ENCODE peak calls at places on chromosomes 7 and 10, in six cellular contexts. One of them, this sample, is unnamed.

GRCh38 chr10:68276224-68276623 is 44.3 kb upstream of the ATOH7 start:
- DNase-seq in HCT116: no peak
- DNase-seq in HepG2: no peak
- DNase-seq in K562: no peak
- DNase-seq in H1: no peak
- DNase-seq in GM12878: no peak
- DNase-seq in this sample: no peak

GRCh38 chr7:102204212-102204611 is 82.5 kb upstream of the SH2B2 start:
- DNase-seq in HCT116: no peak
- DNase-seq in HepG2: no peak
- DNase-seq in K562: no peak
- DNase-seq in H1: no peak
- DNase-seq in GM12878: no peak
- DNase-seq in this sample: no peak

GRCh38 chr7:97819161-97819560 is 53.0 kb downstream of the ASNS start:
- DNase-seq in HCT116: peak
- DNase-seq in HepG2: peak
- DNase-seq in K562: no peak
- DNase-seq in H1: no peak
- DNase-seq in GM12878: no peak
- DNase-seq in this sample: no peak

GRCh38 chr7:150717821-150718420 is 1.5 kb downstream of the GIMAP1 start:
- DNase-seq in HCT116: no peak
- DNase-seq in HepG2: no peak
- DNase-seq in K562: no peak
- DNase-seq in H1: no peak
- DNase-seq in GM12878: no peak
- DNase-seq in this sample: no peak

GRCh38 chr7:47439181-47439667 is 142.7 kb downstream of the TNS3 start:
- DNase-seq in HCT116: no peak
- DNase-seq in HepG2: no peak
- DNase-seq in K562: no peak
- DNase-seq in H1: no peak
- DNase-seq in GM12878: no peak
- DNase-seq in this sample: no peak

GRCh38 chr7:137648166-137648565 is 198.6 kb downstream of the DGKI start:
- DNase-seq in HCT116: no peak
- DNase-seq in HepG2: no peak
- DNase-seq in K562: no peak
- DNase-seq in H1: no peak
- DNase-seq in GM12878: no peak
- DNase-seq in this sample: no peak

GRCh38 chr7:31603076-31603475 is 83.9 kb upstream of the PPP1R17 start:
- DNase-seq in HCT116: no peak
- DNase-seq in HepG2: no peak
- DNase-seq in K562: no peak
- DNase-seq in H1: no peak
- DNase-seq in GM12878: no peak
- DNase-seq in this sample: no peak

GRCh38 chr10:110209926-110210662 is 2.7 kb downstream of the MXI1 start:
- DNase-seq in HCT116: no peak
- DNase-seq in HepG2: no peak
- DNase-seq in K562: peak
- DNase-seq in H1: peak
- DNase-seq in GM12878: no peak
- DNase-seq in this sample: peak

GRCh38 chr10:119459681-119460340 is 82.7 kb downstream of the RGS10 start:
- DNase-seq in HCT116: no peak
- DNase-seq in HepG2: no peak
- DNase-seq in K562: no peak
- DNase-seq in H1: no peak
- DNase-seq in GM12878: no peak
- DNase-seq in this sample: no peak

GRCh38 chr7:117858731-117859130 is 14.5 kb downstream of the CTTNBP2 start:
- DNase-seq in HCT116: no peak
- DNase-seq in HepG2: no peak
- DNase-seq in K562: no peak
- DNase-seq in H1: no peak
- DNase-seq in GM12878: no peak
- DNase-seq in this sample: no peak

GRCh38 chr7:106623846-106624245 is 37.1 kb downstream of the CCDC71L start:
- DNase-seq in HCT116: no peak
- DNase-seq in HepG2: no peak
- DNase-seq in K562: no peak
- DNase-seq in H1: no peak
- DNase-seq in GM12878: no peak
- DNase-seq in this sample: no peak

GRCh38 chr7:106622654-106623314 is 38.2 kb downstream of the CCDC71L start:
- DNase-seq in HCT116: no peak
- DNase-seq in HepG2: no peak
- DNase-seq in K562: no peak
- DNase-seq in H1: no peak
- DNase-seq in GM12878: no peak
- DNase-seq in this sample: no peak

GRCh38 chr7:106623315-106623660 is 37.7 kb downstream of the CCDC71L start:
- DNase-seq in HCT116: no peak
- DNase-seq in HepG2: no peak
- DNase-seq in K562: no peak
- DNase-seq in H1: no peak
- DNase-seq in GM12878: no peak
- DNase-seq in this sample: no peak

GRCh38 chr7:106626376-106627293 is 34.3 kb downstream of the CCDC71L start:
- DNase-seq in HCT116: peak
- DNase-seq in HepG2: no peak
- DNase-seq in K562: no peak
- DNase-seq in H1: no peak
- DNase-seq in GM12878: no peak
- DNase-seq in this sample: no peak

GRCh38 chr7:106625678-106626301 is 35.2 kb downstream of the CCDC71L start:
- DNase-seq in HCT116: no peak
- DNase-seq in HepG2: no peak
- DNase-seq in K562: no peak
- DNase-seq in H1: no peak
- DNase-seq in GM12878: no peak
- DNase-seq in this sample: no peak
- TF ChIP-seq ATF3 in HCT116: no peak
- TF ChIP-seq ATF3 in HepG2: no peak
- TF ChIP-seq ATF3 in K562: no peak
- TF ChIP-seq ATF3 in H1: no peak
- TF ChIP-seq ATF3 in GM12878: no peak
- TF ChIP-seq ATF3 in this sample: no peak

GRCh38 chr7:3453398-3453797 is 152.3 kb downstream of the SDK1 start:
- DNase-seq in HCT116: no peak
- DNase-seq in HepG2: no peak
- DNase-seq in K562: no peak
- DNase-seq in H1: no peak
- DNase-seq in GM12878: no peak
- DNase-seq in this sample: peak
- TF ChIP-seq ATF3 in HCT116: no peak
- TF ChIP-seq ATF3 in HepG2: no peak
- TF ChIP-seq ATF3 in K562: no peak
- TF ChIP-seq ATF3 in H1: no peak
- TF ChIP-seq ATF3 in GM12878: no peak
- TF ChIP-seq ATF3 in this sample: no peak

GRCh38 chr10:96719205-96719604 is 1.1 kb downstream of the PIK3AP1 start:
- DNase-seq in HCT116: no peak
- DNase-seq in HepG2: no peak
- DNase-seq in K562: no peak
- DNase-seq in H1: no peak
- DNase-seq in GM12878: no peak
- DNase-seq in this sample: no peak

GRCh38 chr10:96720422-96721206 is at the start of gene PIK3AP1:
- DNase-seq in HCT116: no peak
- DNase-seq in HepG2: no peak
- DNase-seq in K562: peak
- DNase-seq in H1: peak
- DNase-seq in GM12878: no peak
- DNase-seq in this sample: peak

GRCh38 chr10:96721207-96721572 is 876 bp upstream of the PIK3AP1 start:
- DNase-seq in HCT116: no peak
- DNase-seq in HepG2: no peak
- DNase-seq in K562: no peak
- DNase-seq in H1: no peak
- DNase-seq in GM12878: no peak
- DNase-seq in this sample: no peak

GRCh38 chr10:96718304-96718990 is 1.9 kb downstream of the PIK3AP1 start:
- DNase-seq in HCT116: no peak
- DNase-seq in HepG2: no peak
- DNase-seq in K562: no peak
- DNase-seq in H1: no peak
- DNase-seq in GM12878: no peak
- DNase-seq in this sample: no peak

GRCh38 chr10:96719850-96720421 is 378 bp downstream of the PIK3AP1 start:
- DNase-seq in HCT116: peak
- DNase-seq in HepG2: peak
- DNase-seq in K562: peak
- DNase-seq in H1: peak
- DNase-seq in GM12878: no peak
- DNase-seq in this sample: peak
- TF ChIP-seq ATF3 in HCT116: no peak
- TF ChIP-seq ATF3 in HepG2: no peak
- TF ChIP-seq ATF3 in K562: no peak
- TF ChIP-seq ATF3 in H1: no peak
- TF ChIP-seq ATF3 in GM12878: no peak
- TF ChIP-seq ATF3 in this sample: no peak

GRCh38 chr7:91557789-91558396 is 293.7 kb downstream of the FZD1 start:
- DNase-seq in HCT116: peak
- DNase-seq in HepG2: peak
- DNase-seq in K562: no peak
- DNase-seq in H1: no peak
- DNase-seq in GM12878: peak
- DNase-seq in this sample: no peak
- TF ChIP-seq ATF3 in HCT116: no peak
- TF ChIP-seq ATF3 in HepG2: no peak
- TF ChIP-seq ATF3 in K562: no peak
- TF ChIP-seq ATF3 in H1: no peak
- TF ChIP-seq ATF3 in GM12878: no peak
- TF ChIP-seq ATF3 in this sample: no peak

DNA sequence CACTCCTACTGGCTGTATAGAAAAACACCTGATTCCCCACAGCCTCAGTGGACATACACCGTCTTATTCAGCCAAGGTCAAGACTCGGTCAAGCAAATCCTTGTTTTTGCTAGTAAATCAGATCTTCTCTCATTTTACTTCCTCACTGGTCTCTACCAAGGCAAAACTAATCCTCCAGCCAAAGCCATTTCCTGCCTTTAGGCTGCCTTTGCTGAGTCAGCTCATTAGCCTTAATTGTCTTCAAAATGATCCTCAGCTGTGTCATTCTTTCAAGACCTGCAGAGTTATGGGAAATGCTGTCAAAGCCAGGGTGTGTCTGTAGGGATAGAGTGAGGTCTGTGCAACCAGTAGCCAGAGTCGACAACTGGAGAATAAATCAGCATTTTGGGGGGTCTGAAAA is 107.2 kb upstream of the FAM180A start:
- DNase-seq in HCT116: no peak
- DNase-seq in HepG2: no peak
- DNase-seq in K562: no peak
- DNase-seq in H1: no peak
- DNase-seq in GM12878: no peak
- DNase-seq in this sample: no peak
- TF ChIP-seq ATF3 in HCT116: no peak
- TF ChIP-seq ATF3 in HepG2: no peak
- TF ChIP-seq ATF3 in K562: no peak
- TF ChIP-seq ATF3 in H1: no peak
- TF ChIP-seq ATF3 in GM12878: no peak
- TF ChIP-seq ATF3 in this sample: no peak

GRCh38 chr10:42998481-42999384 is 78.1 kb upstream of the RET start:
- DNase-seq in HCT116: no peak
- DNase-seq in HepG2: no peak
- DNase-seq in K562: no peak
- DNase-seq in H1: no peak
- DNase-seq in GM12878: no peak
- DNase-seq in this sample: peak
- TF ChIP-seq ATF3 in HCT116: no peak
- TF ChIP-seq ATF3 in HepG2: no peak
- TF ChIP-seq ATF3 in K562: no peak
- TF ChIP-seq ATF3 in H1: no peak
- TF ChIP-seq ATF3 in GM12878: no peak
- TF ChIP-seq ATF3 in this sample: no peak

This sample was measured in WTC11.